ENCODE peak calls at places on chromosomes 16 and 17, in eight cellular contexts. Y is GM04504, D is B cell, N is posterior vena cava, C is cardiac muscle cell, P is GM13976, Z is occipital lobe, I is nephron progenitor cell. S is an unnamed sample.

GRCh38 chr17:13544292-13544691 is 57.4 kb downstream of the HS3ST3A1 start:
- DNase-seq in D (no peak), P (no peak), Z (peak; percentile 17), I (no peak), C (no peak), Y (peak; percentile 96), N (no peak), S (no peak)

GRCh38 chr16:67101301-67101675 is 8.5 kb upstream of the PHAF1 start:
- DNase-seq in P (no peak), Z (no peak), D (no peak), C (no peak), N (no peak), Y (peak; percentile 56), I (no peak), S (no peak)

GRCh38 chr16:50696575-50697420 is 3.4 kb downstream of the NOD2 start:
- DNase-seq in Y (peak; percentile 50), Z (no peak), N (peak; percentile 96), I (no peak), P (peak; percentile 87), D (no peak), C (no peak), S (no peak)

GRCh38 chr16:89350701-89351380 is 133.3 kb downstream of the ZNF778 start:
- DNase-seq in Z (no peak), P (no peak), N (peak; percentile 26), D (no peak), Y (no peak), C (no peak), I (no peak), S (no peak)

GRCh38 chr16:78130950-78131349 is 31.5 kb downstream of the WWOX start:
- DNase-seq in Y (no peak), N (no peak), I (no peak), Z (no peak), P (no peak), C (no peak), D (no peak), S (no peak)

GRCh38 chr17:60817187-60817586 is 139.5 kb downstream of the BCAS3 start:
- DNase-seq in I (no peak), N (no peak), P (no peak), C (no peak), Y (peak; percentile 76), Z (no peak), D (no peak), S (no peak)

GRCh38 chr16:30356401-30357084 is 1.4 kb upstream of the CD2BP2 start:
- DNase-seq in N (no peak), D (no peak), C (no peak), Z (no peak), I (no peak), Y (no peak), P (no peak), S (no peak)

GRCh38 chr17:64256913-64257807 is 5.9 kb downstream of the TEX2 start:
- DNase-seq in P (no peak), Y (no peak), C (no peak), Z (no peak), D (no peak), I (no peak), N (no peak), S (peak; percentile 78)

GRCh38 chr17:37220609-37220953 is 155.2 kb upstream of the C17orf78 start:
- DNase-seq in N (no peak), I (peak; percentile 34), C (peak; percentile 38), P (peak; percentile 24), Z (peak; percentile 10), D (no peak), Y (no peak), S (peak; percentile 57)

GRCh38 chr17:75643033-75644017 is 10.1 kb downstream of the SMIM5 start:
- DNase-seq in P (no peak), C (no peak), Z (no peak), I (no peak), D (no peak), Y (no peak), N (peak; percentile 58), S (no peak)

GRCh38 chr16:65771707-65772106 is 594.8 kb upstream of the CDH5 start:
- DNase-seq in Y (no peak), I (no peak), C (no peak), P (no peak), Z (no peak), N (no peak), D (no peak), S (no peak)

GRCh38 chr16:88331989-88332920 is 50.5 kb upstream of the ZNF469 start:
- DNase-seq in C (no peak), N (peak; percentile 96), D (no peak), I (no peak), Y (peak; percentile 100), Z (no peak), P (no peak), S (no peak)

GRCh38 chr17:61966201-61966600 is 38.4 kb upstream of the INTS2 start:
- DNase-seq in Z (no peak), C (no peak), I (no peak), D (no peak), N (no peak), Y (no peak), P (no peak), S (no peak)

GRCh38 chr17:58536541-58536940 is 22.1 kb upstream of the MTMR4 start:
- DNase-seq in D (no peak), Z (no peak), Y (no peak), P (no peak), C (no peak), I (no peak), N (no peak), S (no peak)

GRCh38 chr16:89401641-89402445 is 88.5 kb downstream of the ANKRD11 start:
- DNase-seq in Z (no peak), N (no peak), D (no peak), P (no peak), Y (peak; percentile 48), C (no peak), I (no peak), S (no peak)

GRCh38 chr16:6019490-6019991 is 921.9 kb upstream of the EEF2KMT start:
- DNase-seq in C (peak; percentile 20), P (no peak), N (no peak), Z (no peak), I (peak; percentile 71), Y (no peak), D (no peak), S (peak; percentile 85)

GRCh38 chr16:6125483-6126259 is 1028.1 kb upstream of the EEF2KMT start:
- DNase-seq in Y (no peak), I (no peak), C (no peak), P (no peak), Z (no peak), N (no peak), D (no peak), S (peak; percentile 21)